ENCODE peak calls at places on chromosomes 3 and 15, in nine cellular contexts. S is lower leg skin, V is mesothelial cell of epicardium, M is neural crest cell, Y is AG09319, X is WTC11, K is IMR-90, T is GM06990, O is uterus. U is an unnamed sample.

GRCh38 chr15:63908986-63909385 is 75.2 kb upstream of the HERC1 start:
- DNase-seq in S (no peak), V (no peak), M (no peak), Y (no peak), X (no peak), K (peak; percentile 43), T (no peak), O (no peak), U (no peak)

GRCh38 chr3:115217678-115218451 is 70.8 kb upstream of the ZBTB20 start:
- DNase-seq in S (no peak), V (no peak), M (peak; percentile 55), Y (peak; percentile 40), X (peak; percentile 20), K (peak; percentile 71), T (no peak), O (peak; percentile 17), U (no peak)

GRCh38 chr15:39448409-39448808 is 132.5 kb upstream of the THBS1 start:
- DNase-seq in S (no peak), V (no peak), M (no peak), Y (no peak), X (no peak), K (no peak), T (no peak), O (no peak), U (no peak)

GRCh38 chr3:196988241-196989029 is 19.8 kb upstream of the PIGZ start:
- DNase-seq in S (no peak), V (peak; percentile 11), M (no peak), Y (no peak), X (peak; percentile 59), K (no peak), T (no peak), O (no peak), U (no peak)

GRCh38 chr15:30043211-30043655 is 39.5 kb upstream of the GOLGA8J start:
- DNase-seq in S (no peak), V (no peak), M (no peak), Y (no peak), X (no peak), K (peak; percentile 29), T (no peak), O (no peak), U (no peak)

GRCh38 chr3:11201246-11202024 is 47.1 kb downstream of the HRH1 start:
- DNase-seq in S (no peak), V (no peak), M (no peak), Y (no peak), X (no peak), K (no peak), T (no peak), O (peak; percentile 67), U (no peak)

GRCh38 chr15:42157981-42158765 is 1.7 kb upstream of the PLA2G4F start:
- DNase-seq in S (peak; percentile 53), V (no peak), M (no peak), Y (no peak), X (no peak), K (peak; percentile 80), T (no peak), O (peak; percentile 29), U (no peak)

GRCh38 chr3:100316656-100317069 is 17.9 kb upstream of the NIT2 start:
- DNase-seq in S (no peak), V (no peak), M (peak; percentile 31), Y (peak; percentile 23), X (no peak), K (peak; percentile 68), T (peak; percentile 19), O (peak; percentile 32), U (no peak)

GRCh38 chr3:11835028-11835639 is 11.6 kb downstream of the TAMM41 start:
- DNase-seq in S (no peak), V (no peak), M (no peak), Y (no peak), X (no peak), K (peak; percentile 46), T (no peak), O (no peak), U (no peak)

GRCh38 chr3:138032567-138032966 is 22.6 kb downstream of the CLDN18 start:
- DNase-seq in S (no peak), V (no peak), M (no peak), Y (no peak), X (no peak), K (no peak), T (no peak), O (no peak), U (no peak)

GRCh38 chr3:46124216-46125143 is 83.6 kb downstream of the CCR1 start:
- DNase-seq in S (no peak), V (no peak), M (no peak), Y (no peak), X (no peak), K (peak; percentile 18), T (no peak), O (peak; percentile 50), U (no peak)

GRCh38 chr3:172853911-172854648 is 103.6 kb downstream of the ECT2 start:
- DNase-seq in S (no peak), V (no peak), M (no peak), Y (no peak), X (peak; percentile 42), K (no peak), T (no peak), O (no peak), U (no peak)

GRCh38 chr15:92650256-92650655 is 5.3 kb downstream of the FAM174B start:
- DNase-seq in S (peak; percentile 81), V (peak; percentile 36), M (no peak), Y (no peak), X (no peak), K (no peak), T (no peak), O (peak; percentile 27), U (no peak)

GRCh38 chr3:8416965-8417364 is 84.7 kb upstream of the LMCD1 start:
- DNase-seq in S (no peak), V (no peak), M (peak; percentile 9), Y (peak; percentile 1), X (peak; percentile 18), K (peak; percentile 12), T (no peak), O (no peak), U (no peak)

GRCh38 chr3:59240856-59241255 is 191.0 kb upstream of the CFAP20DC start:
- DNase-seq in S (no peak), V (no peak), M (no peak), Y (no peak), X (no peak), K (peak; percentile 43), T (no peak), O (no peak), U (no peak)

GRCh38 chr3:183151716-183152385 is 10.7 kb downstream of the LAMP3 start:
- DNase-seq in S (no peak), V (no peak), M (no peak), Y (no peak), X (no peak), K (no peak), T (no peak), O (no peak), U (no peak)

GRCh38 chr3:197366301-197367044 is 68.1 kb upstream of the DLG1 start:
- DNase-seq in S (peak; percentile 70), V (no peak), M (no peak), Y (no peak), X (no peak), K (no peak), T (no peak), O (no peak), U (peak; percentile 36)

GRCh38 chr3:197814372-197814771 is 23.3 kb downstream of the LRCH3 start:
- DNase-seq in S (no peak), V (no peak), M (no peak), Y (no peak), X (no peak), K (no peak), T (no peak), O (no peak), U (no peak)

GRCh38 chr3:17544632-17545031 is 197.8 kb downstream of the TBC1D5 start:
- DNase-seq in S (no peak), V (no peak), M (no peak), Y (no peak), X (no peak), K (peak; percentile 1), T (no peak), O (no peak), U (no peak)
- TF ChIP-seq CTCF in S (no peak), V (no peak), M (peak; percentile 25), Y (peak; percentile 21), X (no peak), K (peak; percentile 27), T (peak; percentile 12), O (no peak), U (no peak)

GRCh38 chr3:71930056-71930991 is 145.4 kb upstream of the PROK2 start:
- DNase-seq in S (no peak), V (no peak), M (no peak), Y (no peak), X (peak; percentile 45), K (peak; percentile 17), T (peak; percentile 36), O (peak; percentile 36), U (no peak)
- TF ChIP-seq CTCF in S (no peak), V (no peak), M (peak; percentile 58), Y (no peak), X (peak; percentile 37), K (no peak), T (peak; percentile 49), O (no peak), U (no peak)

DNA sequence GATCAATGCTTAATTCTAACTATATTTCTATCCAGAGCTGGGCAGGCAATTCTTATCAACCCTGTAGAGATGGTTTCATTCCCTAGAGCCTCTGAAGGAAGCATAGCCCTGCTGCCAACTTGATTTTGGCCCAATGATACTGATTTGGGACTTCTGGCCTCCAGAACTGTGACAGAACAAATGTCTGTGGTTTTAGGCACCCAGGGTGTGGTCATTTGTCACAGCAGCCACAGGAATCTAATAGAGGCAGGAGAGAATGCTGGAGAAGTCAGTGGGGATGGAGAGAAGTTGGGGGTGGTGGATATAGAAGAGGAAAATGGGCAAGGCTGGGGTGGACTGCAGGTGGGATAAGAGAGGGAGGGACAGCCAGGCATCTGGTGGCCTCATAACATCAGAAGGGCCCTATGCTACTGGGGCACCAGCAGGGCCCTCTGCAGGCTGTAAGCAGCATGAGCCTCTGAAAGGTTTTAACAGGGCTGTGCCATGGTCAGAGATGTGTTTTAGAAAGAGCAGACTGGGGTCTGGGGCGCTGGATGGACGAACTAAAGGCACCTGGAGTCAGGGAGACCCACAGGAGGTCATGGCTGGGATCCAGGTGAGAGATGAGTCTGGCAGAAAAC is 19.8 kb downstream of the MRPS11 start:
- DNase-seq in S (no peak), V (no peak), M (no peak), Y (no peak), X (no peak), K (no peak), T (no peak), O (no peak), U (no peak)
- TF ChIP-seq CTCF in S (no peak), V (no peak), M (no peak), Y (no peak), X (no peak), K (no peak), T (no peak), O (no peak), U (no peak)

GRCh38 chr3:78741066-78741645 is 1026.6 kb downstream of the ROBO1 start:
- DNase-seq in S (no peak), V (no peak), M (no peak), Y (no peak), X (no peak), K (no peak), T (no peak), O (no peak), U (no peak)
- TF ChIP-seq CTCF in S (no peak), V (peak; percentile 89), M (peak; percentile 76), Y (peak; percentile 36), X (peak; percentile 63), K (peak; percentile 16), T (peak; percentile 29), O (no peak), U (no peak)

GRCh38 chr15:78859971-78860733 is 12.5 kb upstream of the MORF4L1 start:
- DNase-seq in S (peak; percentile 91), V (peak; percentile 37), M (peak; percentile 75), Y (peak; percentile 60), X (peak; percentile 80), K (peak; percentile 81), T (peak; percentile 69), O (peak; percentile 75), U (peak; percentile 71)
- TF ChIP-seq CTCF in S (no peak), V (peak; percentile 49), M (peak; percentile 88), Y (peak; percentile 49), X (peak; percentile 16), K (peak; percentile 47), T (peak; percentile 62), O (peak; percentile 42), U (peak; percentile 10)